ENCODE peak calls at places on chromosome 13, in six cellular contexts. K is cardiac muscle cell; E is NCI-H2171; J is HT-29; I is NCI-H187 treated with DMSO at 0.1 percent for 48 hours; T is effector memory CD8-positive, alpha-beta T cell. U is an unnamed sample.
A peak's percentile ranks its signal among the peaks of the same experiment; 100 is the strongest.

GRCh38 chr13:44437356-44438233 is 64.0 kb downstream of the SERP2 start:
- DNase-seq in T (no peak), E (peak; percentile 16), K (peak; percentile 49), I (peak; percentile 22), J (peak; percentile 85), U (no peak)

GRCh38 chr13:113458218-113459065 is 5.2 kb upstream of the ADPRHL1 start:
- DNase-seq in T (no peak), J (peak; percentile 5), E (no peak), I (no peak), K (peak; percentile 56), U (no peak)

GRCh38 chr13:109568273-109568900 is 218.0 kb downstream of the IRS2 start:
- DNase-seq in I (no peak), K (no peak), T (no peak), E (no peak), J (no peak), U (no peak)

GRCh38 chr13:23598371-23598770 is 28.2 kb downstream of the TNFRSF19 start:
- DNase-seq in E (no peak), T (no peak), J (no peak), K (no peak), I (no peak), U (no peak)

GRCh38 chr13:20174656-20175405 is 14.0 kb upstream of the GJA3 start:
- DNase-seq in T (no peak), E (no peak), K (no peak), J (peak; percentile 96), I (no peak), U (peak; percentile 46)

GRCh38 chr13:50127726-50128291 is 112.6 kb downstream of the KCNRG start:
- DNase-seq in E (no peak), J (no peak), T (no peak), K (peak; percentile 49), I (no peak), U (no peak)

GRCh38 chr13:24161010-24161775 is 673 bp downstream of the SPATA13 start:
- DNase-seq in J (peak; percentile 89), E (peak; percentile 3), T (peak; percentile 15), I (no peak), K (peak; percentile 32), U (peak; percentile 30)

GRCh38 chr13:39688699-39689405 is 33.4 kb downstream of the COG6 start:
- DNase-seq in I (no peak), T (no peak), E (no peak), J (no peak), K (no peak), U (no peak)

GRCh38 chr13:45194081-45194939 is 6.5 kb downstream of the KCTD4 start:
- DNase-seq in J (no peak), I (no peak), T (no peak), E (no peak), K (no peak), U (no peak)

GRCh38 chr13:47250141-47250540 is 353.3 kb upstream of the HTR2A start:
- DNase-seq in T (no peak), J (no peak), I (no peak), E (no peak), K (no peak), U (no peak)

GRCh38 chr13:39415403-39415802 is 187.6 kb downstream of the LHFPL6 start:
- DNase-seq in J (peak; percentile 21), T (no peak), I (no peak), K (peak; percentile 57), E (no peak), U (no peak)

GRCh38 chr13:40961224-40961623 is 57.9 kb downstream of the ELF1 start:
- DNase-seq in T (no peak), J (no peak), K (no peak), I (no peak), E (no peak), U (no peak)

GRCh38 chr13:99996177-99996705 is 14.7 kb downstream of the ZIC2 start:
- DNase-seq in J (no peak), I (no peak), E (no peak), K (no peak), T (no peak), U (no peak)

GRCh38 chr13:66586489-66586888 is 643.6 kb downstream of the PCDH9 start:
- DNase-seq in J (no peak), E (no peak), T (no peak), K (no peak), I (no peak), U (no peak)

GRCh38 chr13:43273362-43273761 is 250.0 kb downstream of the DNAJC15 start:
- DNase-seq in K (no peak), E (no peak), J (no peak), T (no peak), I (no peak), U (no peak)

GRCh38 chr13:49540552-49540951 is 44.8 kb downstream of the PHF11 start:
- DNase-seq in I (no peak), E (no peak), K (no peak), J (no peak), T (no peak), U (no peak)

GRCh38 chr13:48151766-48152165 is 56.9 kb upstream of the MED4 start:
- DNase-seq in K (no peak), I (no peak), J (no peak), T (no peak), E (no peak), U (no peak)

GRCh38 chr13:73754241-73754640 is 380.0 kb downstream of the KLF12 start:
- DNase-seq in E (no peak), T (no peak), I (no peak), K (no peak), J (no peak), U (no peak)

GRCh38 chr13:112895521-112896465 is 73.2 kb upstream of the MCF2L start:
- DNase-seq in K (no peak), T (no peak), J (no peak), I (peak; percentile 93), E (no peak), U (no peak)

GRCh38 chr13:79966502-79966901 is 374.4 kb downstream of the SPRY2 start:
- DNase-seq in J (no peak), K (no peak), E (no peak), I (no peak), T (no peak), U (no peak)

GRCh38 chr13:53126803-53127202 is 98.2 kb downstream of the OLFM4 start:
- DNase-seq in I (no peak), T (no peak), K (no peak), E (no peak), J (no peak), U (no peak)

GRCh38 chr13:95756072-95756471 is 79.1 kb downstream of the DNAJC3 start:
- DNase-seq in T (no peak), K (no peak), E (no peak), I (no peak), J (no peak), U (no peak)

GRCh38 chr13:92967923-92968322 is 258.7 kb upstream of the GPC6 start:
- DNase-seq in I (no peak), J (peak; percentile 24), T (no peak), E (no peak), K (no peak), U (no peak)

GRCh38 chr13:106096661-106097092 is 438.8 kb downstream of the EFNB2 start:
- DNase-seq in K (no peak), E (no peak), T (no peak), J (peak; percentile 90), I (no peak), U (no peak)

GRCh38 chr13:43170497-43170896 is 147.1 kb downstream of the DNAJC15 start:
- DNase-seq in T (no peak), E (no peak), J (no peak), I (no peak), K (no peak), U (no peak)

GRCh38 chr13:49443327-49443688 is 556 bp downstream of the CAB39L start:
- DNase-seq in K (peak; percentile 28), E (peak; percentile 30), T (no peak), J (no peak), I (no peak), U (peak; percentile 15)

GRCh38 chr13:54415753-54416366 is 1387.2 kb downstream of the OLFM4 start:
- DNase-seq in E (no peak), J (no peak), T (no peak), K (no peak), I (no peak), U (no peak)

GRCh38 chr13:101942535-101943157 is 459.2 kb downstream of the FGF14 start:
- DNase-seq in I (no peak), J (no peak), K (no peak), T (no peak), E (no peak), U (no peak)

GRCh38 chr13:48000559-48001126 is 430 bp downstream of the SUCLA2 start:
- DNase-seq in E (no peak), T (peak; percentile 0), J (no peak), I (no peak), K (peak; percentile 58), U (no peak)

GRCh38 chr13:27024062-27024461 is 147.5 kb downstream of the USP12 start:
- DNase-seq in I (no peak), E (no peak), T (no peak), J (no peak), K (no peak), U (no peak)

GRCh38 chr13:77429320-77430142 is 102.6 kb upstream of the MYCBP2 start:
- DNase-seq in I (no peak), K (no peak), E (no peak), J (no peak), T (no peak), U (no peak)